ENCODE peak calls at places on chromosome 17, in six cellular contexts. One of them, this sample, is unnamed.

GRCh38 chr17:55549140-55549539 is 37.9 kb upstream of the SMIM36 start:
- DNase-seq in progenitor cell of endocrine pancreas: no peak
- DNase-seq in pons: no peak
- DNase-seq in hypothalamus: no peak
- DNase-seq in NCI-H345: no peak
- DNase-seq in mesothelial cell of epicardium: no peak
- DNase-seq in this sample: peak; percentile 48

GRCh38 chr17:21089145-21089544 is 37.6 kb upstream of the DHRS7B start:
- DNase-seq in progenitor cell of endocrine pancreas: no peak
- DNase-seq in pons: no peak
- DNase-seq in hypothalamus: no peak
- DNase-seq in NCI-H345: no peak
- DNase-seq in mesothelial cell of epicardium: no peak
- DNase-seq in this sample: no peak

GRCh38 chr17:34171245-34171818 is 83.8 kb upstream of the CCL2 start:
- DNase-seq in progenitor cell of endocrine pancreas: peak; percentile 45
- DNase-seq in pons: peak; percentile 46
- DNase-seq in hypothalamus: no peak
- DNase-seq in NCI-H345: peak; percentile 27
- DNase-seq in mesothelial cell of epicardium: no peak
- DNase-seq in this sample: peak; percentile 44

GRCh38 chr17:44733753-44734152 is 25.0 kb upstream of the ADAM11 start:
- DNase-seq in progenitor cell of endocrine pancreas: no peak
- DNase-seq in pons: no peak
- DNase-seq in hypothalamus: no peak
- DNase-seq in NCI-H345: no peak
- DNase-seq in mesothelial cell of epicardium: no peak
- DNase-seq in this sample: peak; percentile 56

GRCh38 chr17:7849185-7850117 is 5.4 kb upstream of the TMEM88 start:
- DNase-seq in progenitor cell of endocrine pancreas: no peak
- DNase-seq in pons: no peak
- DNase-seq in hypothalamus: no peak
- DNase-seq in NCI-H345: no peak
- DNase-seq in mesothelial cell of epicardium: no peak
- DNase-seq in this sample: no peak

GRCh38 chr17:74928786-74929185 is 4.7 kb downstream of the OTOP2 start:
- DNase-seq in progenitor cell of endocrine pancreas: no peak
- DNase-seq in pons: no peak
- DNase-seq in hypothalamus: no peak
- DNase-seq in NCI-H345: no peak
- DNase-seq in mesothelial cell of epicardium: no peak
- DNase-seq in this sample: no peak

GRCh38 chr17:78957076-78957475 is 22.6 kb downstream of the LGALS3BP start:
- DNase-seq in progenitor cell of endocrine pancreas: no peak
- DNase-seq in pons: no peak
- DNase-seq in hypothalamus: no peak
- DNase-seq in NCI-H345: no peak
- DNase-seq in mesothelial cell of epicardium: no peak
- DNase-seq in this sample: no peak

GRCh38 chr17:45357364-45357997 is 40.7 kb upstream of the MAP3K14 start:
- DNase-seq in progenitor cell of endocrine pancreas: no peak
- DNase-seq in pons: no peak
- DNase-seq in hypothalamus: no peak
- DNase-seq in NCI-H345: no peak
- DNase-seq in mesothelial cell of epicardium: no peak
- DNase-seq in this sample: no peak

GRCh38 chr17:79420318-79421243 is 190.3 kb downstream of the RBFOX3 start:
- DNase-seq in progenitor cell of endocrine pancreas: no peak
- DNase-seq in pons: no peak
- DNase-seq in hypothalamus: no peak
- DNase-seq in NCI-H345: peak; percentile 48
- DNase-seq in mesothelial cell of epicardium: no peak
- DNase-seq in this sample: no peak

GRCh38 chr17:62950067-62950466 is 16.0 kb upstream of the TANC2 start:
- DNase-seq in progenitor cell of endocrine pancreas: no peak
- DNase-seq in pons: peak; percentile 11
- DNase-seq in hypothalamus: no peak
- DNase-seq in NCI-H345: no peak
- DNase-seq in mesothelial cell of epicardium: no peak
- DNase-seq in this sample: no peak

GRCh38 chr17:8887834-8888703 is 20.6 kb upstream of the PIK3R6 start:
- DNase-seq in progenitor cell of endocrine pancreas: no peak
- DNase-seq in pons: peak; percentile 15
- DNase-seq in hypothalamus: no peak
- DNase-seq in NCI-H345: no peak
- DNase-seq in mesothelial cell of epicardium: no peak
- DNase-seq in this sample: peak; percentile 74

This sample was measured in HuH-7.